ENCODE peak calls at places on chromosomes 3 and 15, in six cellular contexts. Z, N, D, A, O and X are unnamed samples.

GRCh38 chr15:84992157-84992940 is 10.7 kb downstream of the PDE8A start:
- DNase-seq in Z (no peak), N (no peak), D (no peak), A (no peak), O (peak; percentile 84), X (peak; percentile 70)

GRCh38 chr3:112973325-112974177 is 1.4 kb downstream of the CD200R1 start:
- DNase-seq in Z (no peak), N (no peak), D (no peak), A (no peak), O (no peak), X (no peak)

GRCh38 chr3:197456271-197457091 is 99.3 kb downstream of the BDH1 start:
- DNase-seq in Z (peak; percentile 95), N (peak; percentile 68), D (peak; percentile 97), A (peak; percentile 71), O (no peak), X (peak; percentile 95)

GRCh38 chr3:184230081-184230602 is 757 bp downstream of the VWA5B2 start:
- DNase-seq in Z (no peak), N (no peak), D (no peak), A (peak; percentile 43), O (no peak), X (no peak)

GRCh38 chr15:45701108-45701507 is 66.3 kb downstream of the SQOR start:
- DNase-seq in Z (no peak), N (no peak), D (no peak), A (no peak), O (no peak), X (no peak)

GRCh38 chr3:50340404-50341329 is at the start of gene RASSF1:
- DNase-seq in Z (peak; percentile 92), N (no peak), D (peak; percentile 96), A (no peak), O (no peak), X (peak; percentile 65)

GRCh38 chr15:50227076-50227475 is 38.5 kb downstream of the HDC start:
- DNase-seq in Z (no peak), N (no peak), D (no peak), A (no peak), O (no peak), X (peak; percentile 53)

GRCh38 chr3:133896002-133896761 is 500 bp upstream of the RAB6B start:
- DNase-seq in Z (no peak), N (no peak), D (no peak), A (peak; percentile 49), O (no peak), X (peak; percentile 9)

GRCh38 chr3:31941230-31941632 is 39.8 kb downstream of the OSBPL10 start:
- DNase-seq in Z (no peak), N (no peak), D (no peak), A (no peak), O (no peak), X (peak; percentile 68)

GRCh38 chr3:50807266-50807665 is 132.5 kb downstream of the DOCK3 start:
- DNase-seq in Z (no peak), N (no peak), D (no peak), A (no peak), O (no peak), X (no peak)

GRCh38 chr3:160257606-160258005 is 32.4 kb downstream of the C3orf80 start:
- DNase-seq in Z (no peak), N (no peak), D (no peak), A (no peak), O (no peak), X (no peak)

GRCh38 chr3:36219398-36219797 is 160.9 kb upstream of the STAC start:
- DNase-seq in Z (no peak), N (no peak), D (no peak), A (no peak), O (no peak), X (peak; percentile 50)